ENCODE peak calls at places on chromosomes 5 and 9, in eight cellular contexts. One of them, this sample, is unnamed.
A peak's percentile ranks its signal among the peaks of the same experiment; 100 is the strongest.

GRCh38 chr9:25709941-25710340 is 31.7 kb upstream of the TUSC1 start:
- DNase-seq in iPS DF 19.7: no peak
- DNase-seq in ovary: no peak
- DNase-seq in fibroblast of the conjunctiva: no peak
- DNase-seq in caudate nucleus: no peak
- DNase-seq in Ammon's horn: peak; percentile 13
- DNase-seq in iris pigment epithelial cell: no peak
- DNase-seq in mesothelial cell of epicardium: no peak
- DNase-seq in this sample: no peak

GRCh38 chr5:26763151-26763550 is 275.2 kb downstream of the CDH9 start:
- DNase-seq in iPS DF 19.7: no peak
- DNase-seq in ovary: no peak
- DNase-seq in fibroblast of the conjunctiva: no peak
- DNase-seq in caudate nucleus: no peak
- DNase-seq in Ammon's horn: peak; percentile 25
- DNase-seq in iris pigment epithelial cell: no peak
- DNase-seq in mesothelial cell of epicardium: no peak
- DNase-seq in this sample: no peak

GRCh38 chr5:88675758-88676636 is 207.0 kb downstream of the MEF2C start:
- DNase-seq in iPS DF 19.7: no peak
- DNase-seq in ovary: no peak
- DNase-seq in fibroblast of the conjunctiva: no peak
- DNase-seq in caudate nucleus: peak; percentile 81
- DNase-seq in Ammon's horn: peak; percentile 90
- DNase-seq in iris pigment epithelial cell: no peak
- DNase-seq in mesothelial cell of epicardium: no peak
- DNase-seq in this sample: no peak

GRCh38 chr5:62790348-62790747 is 211.7 kb downstream of the LRRC70 start:
- DNase-seq in iPS DF 19.7: no peak
- DNase-seq in ovary: peak; percentile 65
- DNase-seq in fibroblast of the conjunctiva: no peak
- DNase-seq in caudate nucleus: no peak
- DNase-seq in Ammon's horn: no peak
- DNase-seq in iris pigment epithelial cell: peak; percentile 65
- DNase-seq in mesothelial cell of epicardium: no peak
- DNase-seq in this sample: no peak

GRCh38 chr9:15543033-15543791 is 9.6 kb upstream of the CCDC171 start:
- DNase-seq in iPS DF 19.7: no peak
- DNase-seq in ovary: no peak
- DNase-seq in fibroblast of the conjunctiva: no peak
- DNase-seq in caudate nucleus: no peak
- DNase-seq in Ammon's horn: no peak
- DNase-seq in iris pigment epithelial cell: peak; percentile 76
- DNase-seq in mesothelial cell of epicardium: no peak
- DNase-seq in this sample: no peak

GRCh38 chr9:21119093-21119770 is 22.4 kb downstream of the IFNW1 start:
- DNase-seq in iPS DF 19.7: no peak
- DNase-seq in ovary: no peak
- DNase-seq in fibroblast of the conjunctiva: no peak
- DNase-seq in caudate nucleus: no peak
- DNase-seq in Ammon's horn: no peak
- DNase-seq in iris pigment epithelial cell: no peak
- DNase-seq in mesothelial cell of epicardium: no peak
- DNase-seq in this sample: no peak

GRCh38 chr5:131570757-131571156 is 64.3 kb downstream of the RAPGEF6 start:
- DNase-seq in iPS DF 19.7: no peak
- DNase-seq in ovary: no peak
- DNase-seq in fibroblast of the conjunctiva: no peak
- DNase-seq in caudate nucleus: no peak
- DNase-seq in Ammon's horn: no peak
- DNase-seq in iris pigment epithelial cell: peak; percentile 26
- DNase-seq in mesothelial cell of epicardium: no peak
- DNase-seq in this sample: no peak

GRCh38 chr9:74711371-74711770 is 176.3 kb downstream of the TRPM6 start:
- DNase-seq in iPS DF 19.7: no peak
- DNase-seq in ovary: no peak
- DNase-seq in fibroblast of the conjunctiva: no peak
- DNase-seq in caudate nucleus: no peak
- DNase-seq in Ammon's horn: no peak
- DNase-seq in iris pigment epithelial cell: no peak
- DNase-seq in mesothelial cell of epicardium: no peak
- DNase-seq in this sample: no peak

GRCh38 chr5:167945542-167946384 is 345.7 kb upstream of the WWC1 start:
- DNase-seq in iPS DF 19.7: no peak
- DNase-seq in ovary: no peak
- DNase-seq in fibroblast of the conjunctiva: peak; percentile 62
- DNase-seq in caudate nucleus: no peak
- DNase-seq in Ammon's horn: no peak
- DNase-seq in iris pigment epithelial cell: peak; percentile 27
- DNase-seq in mesothelial cell of epicardium: no peak
- DNase-seq in this sample: peak; percentile 7

GRCh38 chr5:124957063-124957462 is 210.6 kb upstream of the ZNF608 start:
- DNase-seq in iPS DF 19.7: no peak
- DNase-seq in ovary: no peak
- DNase-seq in fibroblast of the conjunctiva: no peak
- DNase-seq in caudate nucleus: no peak
- DNase-seq in Ammon's horn: no peak
- DNase-seq in iris pigment epithelial cell: no peak
- DNase-seq in mesothelial cell of epicardium: no peak
- DNase-seq in this sample: no peak

GRCh38 chr9:128555180-128555721 is 2.9 kb downstream of the SPTAN1 start:
- DNase-seq in iPS DF 19.7: no peak
- DNase-seq in ovary: peak; percentile 30
- DNase-seq in fibroblast of the conjunctiva: no peak
- DNase-seq in caudate nucleus: no peak
- DNase-seq in Ammon's horn: no peak
- DNase-seq in iris pigment epithelial cell: peak; percentile 84
- DNase-seq in mesothelial cell of epicardium: no peak
- DNase-seq in this sample: no peak

GRCh38 chr5:83516361-83516760 is 44.8 kb downstream of the VCAN start:
- DNase-seq in iPS DF 19.7: no peak
- DNase-seq in ovary: no peak
- DNase-seq in fibroblast of the conjunctiva: no peak
- DNase-seq in caudate nucleus: no peak
- DNase-seq in Ammon's horn: no peak
- DNase-seq in iris pigment epithelial cell: no peak
- DNase-seq in mesothelial cell of epicardium: no peak
- DNase-seq in this sample: no peak

GRCh38 chr9:78685471-78685870 is 388.5 kb downstream of the PSAT1 start:
- DNase-seq in iPS DF 19.7: no peak
- DNase-seq in ovary: no peak
- DNase-seq in fibroblast of the conjunctiva: no peak
- DNase-seq in caudate nucleus: no peak
- DNase-seq in Ammon's horn: no peak
- DNase-seq in iris pigment epithelial cell: no peak
- DNase-seq in mesothelial cell of epicardium: no peak
- DNase-seq in this sample: no peak

GRCh38 chr5:78509145-78509865 is 139.3 kb downstream of the LHFPL2 start:
- DNase-seq in iPS DF 19.7: no peak
- DNase-seq in ovary: no peak
- DNase-seq in fibroblast of the conjunctiva: no peak
- DNase-seq in caudate nucleus: peak; percentile 69
- DNase-seq in Ammon's horn: no peak
- DNase-seq in iris pigment epithelial cell: no peak
- DNase-seq in mesothelial cell of epicardium: no peak
- DNase-seq in this sample: no peak

GRCh38 chr5:140073296-140073695 is 30.2 kb upstream of the NRG2 start:
- DNase-seq in iPS DF 19.7: no peak
- DNase-seq in ovary: no peak
- DNase-seq in fibroblast of the conjunctiva: no peak
- DNase-seq in caudate nucleus: no peak
- DNase-seq in Ammon's horn: no peak
- DNase-seq in iris pigment epithelial cell: peak; percentile 3
- DNase-seq in mesothelial cell of epicardium: no peak
- DNase-seq in this sample: no peak

GRCh38 chr5:134813407-134813806 is 32.4 kb upstream of the C5orf24 start:
- DNase-seq in iPS DF 19.7: no peak
- DNase-seq in ovary: no peak
- DNase-seq in fibroblast of the conjunctiva: no peak
- DNase-seq in caudate nucleus: no peak
- DNase-seq in Ammon's horn: no peak
- DNase-seq in iris pigment epithelial cell: no peak
- DNase-seq in mesothelial cell of epicardium: no peak
- DNase-seq in this sample: no peak

GRCh38 chr9:109794361-109795012 is 14.5 kb downstream of the PALM2AKAP2 start:
- DNase-seq in iPS DF 19.7: no peak
- DNase-seq in ovary: no peak
- DNase-seq in fibroblast of the conjunctiva: no peak
- DNase-seq in caudate nucleus: no peak
- DNase-seq in Ammon's horn: no peak
- DNase-seq in iris pigment epithelial cell: peak; percentile 54
- DNase-seq in mesothelial cell of epicardium: no peak
- DNase-seq in this sample: no peak

GRCh38 chr9:137626448-137626847 is 7.6 kb downstream of the EHMT1 start:
- DNase-seq in iPS DF 19.7: no peak
- DNase-seq in ovary: no peak
- DNase-seq in fibroblast of the conjunctiva: no peak
- DNase-seq in caudate nucleus: no peak
- DNase-seq in Ammon's horn: no peak
- DNase-seq in iris pigment epithelial cell: no peak
- DNase-seq in mesothelial cell of epicardium: no peak
- DNase-seq in this sample: no peak

GRCh38 chr5:132962429-132962928 is 955 bp downstream of the AFF4 start:
- DNase-seq in iPS DF 19.7: no peak
- DNase-seq in ovary: peak; percentile 37
- DNase-seq in fibroblast of the conjunctiva: peak; percentile 35
- DNase-seq in caudate nucleus: no peak
- DNase-seq in Ammon's horn: peak; percentile 58
- DNase-seq in iris pigment epithelial cell: peak; percentile 77
- DNase-seq in mesothelial cell of epicardium: no peak
- DNase-seq in this sample: peak; percentile 13

GRCh38 chr5:151285683-151286082 is 17.9 kb downstream of the SLC36A3 start:
- DNase-seq in iPS DF 19.7: no peak
- DNase-seq in ovary: no peak
- DNase-seq in fibroblast of the conjunctiva: no peak
- DNase-seq in caudate nucleus: no peak
- DNase-seq in Ammon's horn: no peak
- DNase-seq in iris pigment epithelial cell: no peak
- DNase-seq in mesothelial cell of epicardium: no peak
- DNase-seq in this sample: no peak

GRCh38 chr5:159905496-159905895 is 10.8 kb upstream of the ADRA1B start:
- DNase-seq in iPS DF 19.7: no peak
- DNase-seq in ovary: no peak
- DNase-seq in fibroblast of the conjunctiva: no peak
- DNase-seq in caudate nucleus: no peak
- DNase-seq in Ammon's horn: no peak
- DNase-seq in iris pigment epithelial cell: peak; percentile 91
- DNase-seq in mesothelial cell of epicardium: no peak
- DNase-seq in this sample: no peak

GRCh38 chr9:115922441-115922840 is 231.2 kb upstream of the PAPPA start:
- DNase-seq in iPS DF 19.7: no peak
- DNase-seq in ovary: no peak
- DNase-seq in fibroblast of the conjunctiva: no peak
- DNase-seq in caudate nucleus: no peak
- DNase-seq in Ammon's horn: no peak
- DNase-seq in iris pigment epithelial cell: no peak
- DNase-seq in mesothelial cell of epicardium: no peak
- DNase-seq in this sample: no peak

GRCh38 chr5:164475339-164475977 is 970.0 kb downstream of the MAT2B start:
- DNase-seq in iPS DF 19.7: no peak
- DNase-seq in ovary: no peak
- DNase-seq in fibroblast of the conjunctiva: peak; percentile 21
- DNase-seq in caudate nucleus: no peak
- DNase-seq in Ammon's horn: peak; percentile 15
- DNase-seq in iris pigment epithelial cell: peak; percentile 43
- DNase-seq in mesothelial cell of epicardium: no peak
- DNase-seq in this sample: no peak

GRCh38 chr9:131537946-131538345 is 6.9 kb upstream of the UCK1 start:
- DNase-seq in iPS DF 19.7: no peak
- DNase-seq in ovary: no peak
- DNase-seq in fibroblast of the conjunctiva: no peak
- DNase-seq in caudate nucleus: no peak
- DNase-seq in Ammon's horn: no peak
- DNase-seq in iris pigment epithelial cell: no peak
- DNase-seq in mesothelial cell of epicardium: no peak
- DNase-seq in this sample: no peak

GRCh38 chr5:163563880-163564279 is 58.5 kb downstream of the MAT2B start:
- DNase-seq in iPS DF 19.7: no peak
- DNase-seq in ovary: no peak
- DNase-seq in fibroblast of the conjunctiva: no peak
- DNase-seq in caudate nucleus: no peak
- DNase-seq in Ammon's horn: no peak
- DNase-seq in iris pigment epithelial cell: no peak
- DNase-seq in mesothelial cell of epicardium: no peak
- DNase-seq in this sample: no peak

GRCh38 chr9:6873862-6874261 is 116.1 kb downstream of the KDM4C start:
- DNase-seq in iPS DF 19.7: no peak
- DNase-seq in ovary: no peak
- DNase-seq in fibroblast of the conjunctiva: no peak
- DNase-seq in caudate nucleus: no peak
- DNase-seq in Ammon's horn: peak; percentile 40
- DNase-seq in iris pigment epithelial cell: peak; percentile 54
- DNase-seq in mesothelial cell of epicardium: no peak
- DNase-seq in this sample: no peak

GRCh38 chr9:117616436-117616835 is 87.8 kb upstream of the TLR4 start:
- DNase-seq in iPS DF 19.7: no peak
- DNase-seq in ovary: no peak
- DNase-seq in fibroblast of the conjunctiva: no peak
- DNase-seq in caudate nucleus: no peak
- DNase-seq in Ammon's horn: peak; percentile 20
- DNase-seq in iris pigment epithelial cell: no peak
- DNase-seq in mesothelial cell of epicardium: no peak
- DNase-seq in this sample: no peak

GRCh38 chr9:98330831-98331230 is 75.4 kb upstream of the TBC1D2 start:
- DNase-seq in iPS DF 19.7: no peak
- DNase-seq in ovary: no peak
- DNase-seq in fibroblast of the conjunctiva: no peak
- DNase-seq in caudate nucleus: no peak
- DNase-seq in Ammon's horn: peak; percentile 51
- DNase-seq in iris pigment epithelial cell: peak; percentile 96
- DNase-seq in mesothelial cell of epicardium: no peak
- DNase-seq in this sample: no peak

GRCh38 chr5:142944140-142944539 is 174.0 kb downstream of the ARHGAP26 start:
- DNase-seq in iPS DF 19.7: no peak
- DNase-seq in ovary: no peak
- DNase-seq in fibroblast of the conjunctiva: no peak
- DNase-seq in caudate nucleus: no peak
- DNase-seq in Ammon's horn: no peak
- DNase-seq in iris pigment epithelial cell: peak; percentile 71
- DNase-seq in mesothelial cell of epicardium: no peak
- DNase-seq in this sample: no peak

GRCh38 chr5:175261098-175261497 is 182.9 kb downstream of the DRD1 start:
- DNase-seq in iPS DF 19.7: no peak
- DNase-seq in ovary: no peak
- DNase-seq in fibroblast of the conjunctiva: no peak
- DNase-seq in caudate nucleus: no peak
- DNase-seq in Ammon's horn: no peak
- DNase-seq in iris pigment epithelial cell: no peak
- DNase-seq in mesothelial cell of epicardium: no peak
- DNase-seq in this sample: no peak

GRCh38 chr5:170393235-170393634 is 4.1 kb upstream of the KCNMB1 start:
- DNase-seq in iPS DF 19.7: no peak
- DNase-seq in ovary: no peak
- DNase-seq in fibroblast of the conjunctiva: no peak
- DNase-seq in caudate nucleus: no peak
- DNase-seq in Ammon's horn: no peak
- DNase-seq in iris pigment epithelial cell: no peak
- DNase-seq in mesothelial cell of epicardium: no peak
- DNase-seq in this sample: no peak

GRCh38 chr5:96072791-96073165 is 111.1 kb upstream of the ELL2 start:
- DNase-seq in iPS DF 19.7: no peak
- DNase-seq in ovary: no peak
- DNase-seq in fibroblast of the conjunctiva: no peak
- DNase-seq in caudate nucleus: no peak
- DNase-seq in Ammon's horn: no peak
- DNase-seq in iris pigment epithelial cell: no peak
- DNase-seq in mesothelial cell of epicardium: no peak
- DNase-seq in this sample: no peak

GRCh38 chr9:89756891-89757537 is 152.2 kb downstream of the GADD45G start:
- DNase-seq in iPS DF 19.7: no peak
- DNase-seq in ovary: no peak
- DNase-seq in fibroblast of the conjunctiva: no peak
- DNase-seq in caudate nucleus: no peak
- DNase-seq in Ammon's horn: no peak
- DNase-seq in iris pigment epithelial cell: no peak
- DNase-seq in mesothelial cell of epicardium: no peak
- DNase-seq in this sample: no peak

GRCh38 chr9:1083325-1083913 is 33.3 kb downstream of the DMRT2 start:
- DNase-seq in iPS DF 19.7: no peak
- DNase-seq in ovary: no peak
- DNase-seq in fibroblast of the conjunctiva: no peak
- DNase-seq in caudate nucleus: peak; percentile 80
- DNase-seq in Ammon's horn: peak; percentile 88
- DNase-seq in iris pigment epithelial cell: peak; percentile 5
- DNase-seq in mesothelial cell of epicardium: peak; percentile 30
- DNase-seq in this sample: peak; percentile 61